ENCODE peak calls at places on chromosomes 12 and 14, in five cellular contexts. One of them, this sample, is unnamed.
A peak's percentile ranks its signal among the peaks of the same experiment; 100 is the strongest.

GRCh38 chr14:104800600-104801283 is at the start of gene ZBTB42:
- DNase-seq in H1: no peak
- DNase-seq in IMR-90: peak; percentile 48
- DNase-seq in HepG2: peak; percentile 54
- DNase-seq in K562: no peak
- DNase-seq in this sample: no peak

GRCh38 chr12:27969901-27970390 is 2.6 kb downstream of the PTHLH start:
- DNase-seq in H1: no peak
- DNase-seq in HepG2: peak; percentile 38
- DNase-seq in IMR-90: peak; percentile 53
- DNase-seq in K562: peak; percentile 52
- DNase-seq in this sample: peak; percentile 47

GRCh38 chr14:24182110-24182882 is 6.3 kb downstream of the IPO4 start:
- DNase-seq in H1: no peak
- DNase-seq in K562: no peak
- DNase-seq in HepG2: no peak
- DNase-seq in IMR-90: no peak
- DNase-seq in this sample: no peak

GRCh38 chr12:108611884-108612415 is 14.1 kb upstream of the TMEM119 start:
- DNase-seq in HepG2: peak; percentile 44
- DNase-seq in K562: peak; percentile 74
- DNase-seq in H1: peak; percentile 53
- DNase-seq in IMR-90: peak; percentile 89
- DNase-seq in this sample: peak; percentile 52

GRCh38 chr12:93813972-93814821 is 137.0 kb downstream of the CRADD start:
- DNase-seq in IMR-90: peak; percentile 94
- DNase-seq in H1: no peak
- DNase-seq in K562: no peak
- DNase-seq in HepG2: peak; percentile 43
- DNase-seq in this sample: no peak

GRCh38 chr12:125330645-125331341 is 265.6 kb downstream of the AACS start:
- DNase-seq in HepG2: peak; percentile 5
- DNase-seq in H1: no peak
- DNase-seq in IMR-90: no peak
- DNase-seq in K562: peak; percentile 85
- DNase-seq in this sample: peak; percentile 44

GRCh38 chr12:41014643-41015020 is 173.5 kb upstream of the PDZRN4 start:
- DNase-seq in IMR-90: peak; percentile 0
- DNase-seq in HepG2: no peak
- DNase-seq in K562: no peak
- DNase-seq in H1: no peak
- DNase-seq in this sample: peak; percentile 52

GRCh38 chr12:65740873-65741600 is 83.2 kb upstream of the HMGA2 start:
- DNase-seq in HepG2: peak; percentile 69
- DNase-seq in IMR-90: peak; percentile 74
- DNase-seq in K562: peak; percentile 83
- DNase-seq in H1: no peak
- DNase-seq in this sample: peak; percentile 84

GRCh38 chr12:126831115-126831514 is 1435.9 kb upstream of the TMEM132C start:
- DNase-seq in HepG2: no peak
- DNase-seq in K562: no peak
- DNase-seq in IMR-90: no peak
- DNase-seq in H1: no peak
- DNase-seq in this sample: no peak

GRCh38 chr12:11482955-11483354 is 87.6 kb upstream of the PRB2 start:
- DNase-seq in IMR-90: peak; percentile 37
- DNase-seq in K562: no peak
- DNase-seq in HepG2: no peak
- DNase-seq in H1: no peak
- DNase-seq in this sample: no peak

GRCh38 chr12:93514853-93515252 is 47.5 kb downstream of the MRPL42 start:
- DNase-seq in H1: no peak
- DNase-seq in K562: no peak
- DNase-seq in HepG2: no peak
- DNase-seq in IMR-90: peak; percentile 91
- DNase-seq in this sample: no peak

GRCh38 chr12:39972119-39972518 is 133.8 kb downstream of the SLC2A13 start:
- DNase-seq in K562: peak; percentile 16
- DNase-seq in IMR-90: no peak
- DNase-seq in HepG2: no peak
- DNase-seq in H1: no peak
- DNase-seq in this sample: no peak

GRCh38 chr14:69741055-69741454 is 25.9 kb upstream of the SRSF5 start:
- DNase-seq in IMR-90: no peak
- DNase-seq in H1: no peak
- DNase-seq in K562: no peak
- DNase-seq in HepG2: peak; percentile 49
- DNase-seq in this sample: no peak

GRCh38 chr12:78559441-78559840 is 305.1 kb upstream of the SYT1 start:
- DNase-seq in IMR-90: peak; percentile 6
- DNase-seq in HepG2: no peak
- DNase-seq in K562: no peak
- DNase-seq in H1: no peak
- DNase-seq in this sample: no peak

GRCh38 chr14:23481992-23482813 is 12.7 kb downstream of the NGDN start:
- DNase-seq in HepG2: no peak
- DNase-seq in IMR-90: no peak
- DNase-seq in H1: no peak
- DNase-seq in K562: no peak
- DNase-seq in this sample: no peak

GRCh38 chr12:27493260-27493935 is 30.6 kb upstream of the PPFIBP1 start:
- DNase-seq in H1: no peak
- DNase-seq in HepG2: no peak
- DNase-seq in K562: no peak
- DNase-seq in IMR-90: peak; percentile 2
- DNase-seq in this sample: peak; percentile 25

GRCh38 chr12:32896438-32897275 is at the start of gene PKP2:
- DNase-seq in HepG2: peak; percentile 80
- DNase-seq in K562: peak; percentile 97
- DNase-seq in IMR-90: no peak
- DNase-seq in H1: peak; percentile 70
- DNase-seq in this sample: peak; percentile 56

GRCh38 chr14:90302529-90303303 is 29.0 kb downstream of the NRDE2 start:
- DNase-seq in H1: no peak
- DNase-seq in K562: no peak
- DNase-seq in IMR-90: no peak
- DNase-seq in HepG2: no peak
- DNase-seq in this sample: no peak

GRCh38 chr14:91253795-91254323 is 9.4 kb upstream of the GPR68 start:
- DNase-seq in HepG2: no peak
- DNase-seq in H1: no peak
- DNase-seq in IMR-90: no peak
- DNase-seq in K562: no peak
- DNase-seq in this sample: no peak

GRCh38 chr12:79883216-79883615 is 51.7 kb downstream of the PPP1R12A start:
- DNase-seq in H1: no peak
- DNase-seq in K562: no peak
- DNase-seq in IMR-90: peak; percentile 68
- DNase-seq in HepG2: no peak
- DNase-seq in this sample: no peak

GRCh38 chr14:104105071-104105821 is 19.7 kb downstream of the ASPG start:
- DNase-seq in HepG2: no peak
- DNase-seq in IMR-90: no peak
- DNase-seq in H1: no peak
- DNase-seq in K562: no peak
- DNase-seq in this sample: no peak

GRCh38 chr14:101819251-101819990 is 57.9 kb downstream of the PPP2R5C start:
- DNase-seq in H1: no peak
- DNase-seq in K562: no peak
- DNase-seq in IMR-90: no peak
- DNase-seq in HepG2: no peak
- DNase-seq in this sample: no peak

GRCh38 chr12:18696971-18697602 is 40.7 kb downstream of the PLCZ1 start:
- DNase-seq in IMR-90: peak; percentile 80
- DNase-seq in K562: peak; percentile 26
- DNase-seq in HepG2: no peak
- DNase-seq in H1: no peak
- DNase-seq in this sample: no peak

GRCh38 chr14:22821193-22822016 is 6.2 kb upstream of the SLC7A7 start:
- DNase-seq in IMR-90: no peak
- DNase-seq in K562: no peak
- DNase-seq in HepG2: peak; percentile 84
- DNase-seq in H1: no peak
- DNase-seq in this sample: peak; percentile 87

GRCh38 chr12:103114296-103115055 is 157.0 kb downstream of the ASCL1 start:
- DNase-seq in HepG2: no peak
- DNase-seq in IMR-90: no peak
- DNase-seq in H1: no peak
- DNase-seq in K562: no peak
- DNase-seq in this sample: no peak

GRCh38 chr14:75200451-75200850 is 24.0 kb upstream of the TMED10 start:
- DNase-seq in H1: no peak
- DNase-seq in IMR-90: no peak
- DNase-seq in K562: no peak
- DNase-seq in HepG2: no peak
- DNase-seq in this sample: no peak

GRCh38 chr14:93137864-93138263 is 22.1 kb upstream of the ITPK1 start:
- DNase-seq in HepG2: peak; percentile 56
- DNase-seq in K562: peak; percentile 46
- DNase-seq in IMR-90: peak; percentile 12
- DNase-seq in H1: no peak
- DNase-seq in this sample: no peak

GRCh38 chr12:65152586-65152985 is 16.8 kb upstream of the LEMD3 start:
- DNase-seq in IMR-90: no peak
- DNase-seq in H1: no peak
- DNase-seq in HepG2: no peak
- DNase-seq in K562: no peak
- DNase-seq in this sample: no peak

GRCh38 chr14:49212721-49213120 is 373.5 kb downstream of the RPS29 start:
- DNase-seq in IMR-90: no peak
- DNase-seq in HepG2: no peak
- DNase-seq in H1: no peak
- DNase-seq in K562: no peak
- DNase-seq in this sample: no peak

GRCh38 chr12:115114140-115114539 is 430.2 kb upstream of the TBX3 start:
- DNase-seq in HepG2: no peak
- DNase-seq in IMR-90: no peak
- DNase-seq in K562: no peak
- DNase-seq in H1: no peak
- DNase-seq in this sample: no peak

GRCh38 chr12:50234347-50234746 is 49.0 kb downstream of the LIMA1 start:
- DNase-seq in IMR-90: no peak
- DNase-seq in K562: peak; percentile 45
- DNase-seq in HepG2: no peak
- DNase-seq in H1: no peak
- DNase-seq in this sample: no peak

GRCh38 chr12:106045251-106045674 is 93.5 kb downstream of the NUAK1 start:
- DNase-seq in H1: no peak
- DNase-seq in K562: no peak
- DNase-seq in IMR-90: no peak
- DNase-seq in HepG2: no peak
- DNase-seq in this sample: no peak

GRCh38 chr12:63845726-63846125 is 1.2 kb downstream of the SRGAP1 start:
- DNase-seq in HepG2: peak; percentile 88
- DNase-seq in H1: no peak
- DNase-seq in IMR-90: peak; percentile 54
- DNase-seq in K562: no peak
- DNase-seq in this sample: no peak

GRCh38 chr14:65069874-65070709 is 32.2 kb downstream of the MAX start:
- DNase-seq in HepG2: no peak
- DNase-seq in IMR-90: no peak
- DNase-seq in H1: no peak
- DNase-seq in K562: no peak
- DNase-seq in this sample: no peak
- TF ChIP-seq MAFK in HepG2: no peak
- TF ChIP-seq MAFK in IMR-90: no peak
- TF ChIP-seq MAFK in H1: no peak
- TF ChIP-seq MAFK in K562: no peak
- TF ChIP-seq MAFK in this sample: no peak

DNA sequence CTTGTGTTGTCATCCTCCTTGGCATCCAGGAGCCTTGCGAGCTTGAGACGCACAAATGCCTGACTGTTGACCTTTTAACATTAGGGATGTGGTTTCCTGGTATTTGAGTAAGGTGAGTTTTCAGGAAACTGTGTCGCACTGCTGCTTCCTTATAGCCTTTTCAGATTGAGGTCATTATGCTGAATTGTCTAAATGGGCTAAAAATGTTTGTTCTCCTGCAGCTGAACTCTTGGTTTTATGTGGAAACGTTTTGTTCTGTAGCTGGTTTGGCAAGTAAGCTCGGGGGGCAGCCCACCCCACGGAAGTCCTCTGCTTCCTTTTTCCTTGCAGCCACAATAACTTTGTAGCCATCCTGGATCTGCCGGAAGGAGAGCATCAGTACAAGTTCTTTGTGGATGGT is 5.7 kb downstream of the PRKAB1 start:
- DNase-seq in H1: no peak
- DNase-seq in HepG2: no peak
- DNase-seq in K562: no peak
- DNase-seq in IMR-90: no peak
- DNase-seq in this sample: no peak
- TF ChIP-seq MAFK in H1: no peak
- TF ChIP-seq MAFK in HepG2: no peak
- TF ChIP-seq MAFK in K562: no peak
- TF ChIP-seq MAFK in IMR-90: no peak
- TF ChIP-seq MAFK in this sample: no peak

DNA sequence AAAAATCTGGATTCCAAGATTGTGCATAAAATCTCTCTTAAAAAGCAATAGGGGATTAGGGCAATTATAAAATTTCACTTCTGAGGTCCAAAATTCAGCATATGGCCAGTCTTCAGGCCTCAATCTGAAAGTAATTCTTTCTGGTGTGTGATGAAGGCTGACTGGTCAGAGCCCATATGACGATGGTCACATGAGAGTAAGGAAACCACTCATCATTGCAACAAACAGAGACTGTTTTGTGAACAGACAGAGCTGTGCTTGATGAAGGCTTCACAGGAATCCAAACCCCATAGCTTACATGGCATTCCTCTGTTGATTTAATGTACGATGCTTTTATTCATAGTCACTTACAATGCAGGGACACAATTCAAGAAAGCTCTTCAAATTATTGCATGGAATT is 238.1 kb downstream of the APAF1 start:
- DNase-seq in HepG2: no peak
- DNase-seq in IMR-90: no peak
- DNase-seq in K562: no peak
- DNase-seq in H1: no peak
- DNase-seq in this sample: no peak
- TF ChIP-seq MAFK in HepG2: no peak
- TF ChIP-seq MAFK in IMR-90: no peak
- TF ChIP-seq MAFK in K562: no peak
- TF ChIP-seq MAFK in H1: no peak
- TF ChIP-seq MAFK in this sample: no peak

DNA sequence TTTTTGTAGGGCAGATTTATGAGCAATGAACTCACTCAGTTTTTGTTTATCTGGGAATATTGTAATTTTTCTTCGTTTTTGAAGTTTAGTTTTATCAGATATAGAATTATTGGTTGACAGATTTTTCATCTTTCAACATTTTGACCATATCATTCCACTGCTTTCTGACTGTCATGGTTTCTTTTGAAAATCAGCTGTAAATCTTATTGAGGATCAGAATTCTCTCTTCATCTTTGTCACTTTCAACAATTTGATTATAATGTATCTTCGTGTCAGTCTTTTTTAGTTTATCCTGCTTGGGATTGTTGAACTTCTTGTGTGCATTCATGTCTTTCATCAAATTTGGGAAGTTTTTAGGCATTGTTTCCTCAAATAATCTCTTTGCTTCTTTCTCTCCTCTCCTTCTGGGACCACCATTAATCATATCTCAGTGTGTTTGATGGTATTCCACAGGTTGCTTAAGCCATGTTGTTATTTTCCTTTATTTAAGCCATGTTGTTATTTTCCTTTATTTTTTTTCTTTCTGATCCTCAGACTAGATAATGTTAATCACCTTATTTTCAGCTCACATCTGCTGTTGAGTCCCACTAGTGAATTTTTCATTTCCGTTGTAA is 229.7 kb upstream of the GARIN2 start:
- DNase-seq in IMR-90: no peak
- DNase-seq in H1: no peak
- DNase-seq in HepG2: no peak
- DNase-seq in K562: no peak
- DNase-seq in this sample: no peak
- TF ChIP-seq MAFK in IMR-90: no peak
- TF ChIP-seq MAFK in H1: no peak
- TF ChIP-seq MAFK in HepG2: no peak
- TF ChIP-seq MAFK in K562: no peak
- TF ChIP-seq MAFK in this sample: no peak